ENCODE peak calls at places on chromosomes 6 and 20, in five cellular contexts. O, S, E, F and G are unnamed samples.
A peak's percentile ranks its signal among the peaks of the same experiment; 100 is the strongest.

GRCh38 chr20:21270806-21271205 is 32.3 kb upstream of the XRN2 start:
- DNase-seq in F (no peak), E (no peak), S (no peak), O (no peak), G (no peak)

GRCh38 chr20:64111841-64112641 is 4.7 kb upstream of the NPBWR2 start:
- DNase-seq in E (peak; percentile 1), F (no peak), S (no peak), O (no peak), G (no peak)

GRCh38 chr6:150741633-150742200 is 123.8 kb upstream of the MTHFD1L start:
- DNase-seq in E (no peak), S (no peak), O (no peak), F (peak; percentile 41), G (no peak)

GRCh38 chr20:46348231-46348803 is 40.0 kb upstream of the CDH22 start:
- DNase-seq in F (no peak), O (no peak), E (peak; percentile 82), S (no peak), G (peak; percentile 83)

GRCh38 chr20:38635721-38636285 is 34.2 kb downstream of the ARHGAP40 start:
- DNase-seq in F (no peak), S (no peak), O (no peak), E (no peak), G (no peak)

GRCh38 chr20:47857142-47857993 is 72.1 kb upstream of the SULF2 start:
- DNase-seq in O (peak; percentile 20), F (peak; percentile 67), E (peak; percentile 67), S (no peak), G (no peak)

GRCh38 chr6:151349651-151350270 is 41.6 kb downstream of the ZBTB2 start:
- DNase-seq in F (no peak), O (no peak), E (no peak), S (no peak), G (no peak)

GRCh38 chr20:19976595-19977372 is 40.4 kb upstream of the NAA20 start:
- DNase-seq in S (no peak), F (no peak), E (peak; percentile 95), O (peak; percentile 52), G (no peak)

GRCh38 chr6:11251553-11252358 is 19.3 kb upstream of the NEDD9 start:
- DNase-seq in F (no peak), E (no peak), O (peak; percentile 54), S (no peak), G (no peak)

GRCh38 chr20:63166423-63167020 is 49.4 kb downstream of the YTHDF1 start:
- DNase-seq in O (no peak), E (no peak), S (no peak), F (no peak), G (no peak)

GRCh38 chr20:42703744-42704143 is 486.0 kb downstream of the PTPRT start:
- DNase-seq in E (no peak), S (no peak), F (no peak), O (no peak), G (no peak)

GRCh38 chr20:33767739-33768138 is 35.9 kb downstream of the ZNF341 start:
- DNase-seq in O (no peak), S (no peak), E (no peak), F (no peak), G (no peak)

GRCh38 chr20:63525185-63525584 is 4.6 kb downstream of the PPDPF start:
- DNase-seq in E (no peak), F (no peak), O (no peak), S (no peak), G (no peak)

GRCh38 chr6:142357879-142358278 is 56.1 kb downstream of the ADGRG6 start:
- DNase-seq in E (no peak), F (no peak), O (no peak), S (no peak), G (no peak)

GRCh38 chr6:30955367-30956042 is 14.7 kb downstream of the MUCL3 start:
- DNase-seq in S (peak; percentile 57), E (peak; percentile 82), O (peak; percentile 68), F (peak; percentile 74), G (peak; percentile 77)

GRCh38 chr6:30163090-30163917 is at the start of gene TRIM15:
- DNase-seq in E (no peak), S (no peak), F (no peak), O (no peak), G (peak; percentile 60)

GRCh38 chr20:48697845-48698491 is 129.8 kb downstream of the PREX1 start:
- DNase-seq in F (no peak), S (no peak), O (no peak), E (no peak), G (no peak)

GRCh38 chr6:156774872-156775405 is 2.2 kb upstream of the ARID1B start:
- DNase-seq in S (no peak), F (no peak), E (no peak), O (no peak), G (no peak)

GRCh38 chr6:158480989-158481388 is 78.9 kb upstream of the TMEM181 start:
- DNase-seq in E (no peak), F (no peak), S (no peak), O (no peak), G (no peak)

GRCh38 chr20:11362450-11362849 is 555.2 kb upstream of the BTBD3 start:
- DNase-seq in O (no peak), F (no peak), S (no peak), E (no peak), G (no peak)

GRCh38 chr20:44837949-44838348 is 27.6 kb upstream of the RIMS4 start:
- DNase-seq in S (no peak), F (no peak), O (no peak), E (no peak), G (no peak)

GRCh38 chr20:44706371-44707258 is 8.6 kb upstream of the CCN5 start:
- DNase-seq in S (no peak), F (no peak), O (no peak), E (peak; percentile 20), G (no peak)

GRCh38 chr6:139853302-139853992 is 479.0 kb upstream of the CITED2 start:
- DNase-seq in O (no peak), F (no peak), S (no peak), E (no peak), G (no peak)

GRCh38 chr6:147947521-147947920 is 395.1 kb upstream of the SASH1 start:
- DNase-seq in O (no peak), E (no peak), F (no peak), S (no peak), G (no peak)

GRCh38 chr20:8946036-8946926 is 122.6 kb upstream of the PLCB4 start:
- DNase-seq in O (no peak), E (no peak), S (no peak), F (no peak), G (no peak)

GRCh38 chr6:3451498-3451897 is 5.4 kb downstream of the SLC22A23 start:
- DNase-seq in S (no peak), E (no peak), O (no peak), F (no peak), G (no peak)

GRCh38 chr6:127121637-127121960 is 3.1 kb downstream of the RSPO3 start:
- DNase-seq in O (no peak), E (no peak), F (no peak), S (no peak), G (no peak)

GRCh38 chr6:40906759-40907158 is 132.3 kb downstream of the UNC5CL start:
- DNase-seq in E (no peak), F (no peak), O (no peak), S (no peak), G (no peak)

GRCh38 chr6:41122373-41122772 is 31.8 kb downstream of the TREML1 start:
- DNase-seq in O (no peak), S (no peak), E (no peak), F (no peak), G (no peak)

GRCh38 chr6:155026366-155027045 is 31.4 kb downstream of the TIAM2 start:
- DNase-seq in S (no peak), E (no peak), O (no peak), F (no peak), G (no peak)

GRCh38 chr20:23163562-23163961 is 77.4 kb upstream of the CD93 start:
- DNase-seq in E (no peak), S (no peak), F (no peak), O (no peak), G (no peak)

GRCh38 chr6:16345449-16346330 is 107.3 kb downstream of the GMPR start:
- DNase-seq in O (no peak), S (no peak), E (peak; percentile 59), F (no peak), G (no peak)

GRCh38 chr20:34709044-34709835 is 5.1 kb downstream of the TP53INP2 start:
- DNase-seq in E (peak; percentile 86), O (peak; percentile 86), S (peak; percentile 60), F (peak; percentile 94), G (peak; percentile 85)

GRCh38 chr6:11865926-11866325 is 87.3 kb upstream of the ADTRP start:
- DNase-seq in O (no peak), F (no peak), S (no peak), E (no peak), G (no peak)

GRCh38 chr6:44800171-44800671 is 412.7 kb downstream of the CDC5L start:
- DNase-seq in S (no peak), E (no peak), F (no peak), O (no peak), G (no peak)